ENCODE peak calls at places on chromosomes 16 and 17, in nine cellular contexts. J, H, D, P, K, W, N, V and Z are unnamed samples.

GRCh38 chr17:38403491-38403890 is 24.8 kb upstream of the ARHGAP23 start:
- DNase-seq in W (peak), H (no peak), D (no peak), J (no peak), P (no peak), N (no peak), K (no peak), V (no peak), Z (no peak)

GRCh38 chr17:57705921-57706695 is 39.0 kb downstream of the CCDC182 start:
- DNase-seq in D (no peak), H (no peak), P (no peak), K (no peak), V (no peak), N (no peak), W (no peak), J (no peak), Z (no peak)

GRCh38 chr16:69340095-69340644 is 598 bp downstream of the NIP7 start:
- DNase-seq in K (no peak), J (no peak), N (no peak), P (peak), H (no peak), W (no peak), V (no peak), D (no peak), Z (no peak)

GRCh38 chr16:31875112-31875803 is 1.7 kb downstream of the ZNF267 start:
- DNase-seq in N (no peak), D (no peak), J (no peak), V (no peak), H (no peak), W (no peak), P (peak), K (no peak), Z (no peak)

GRCh38 chr16:24198807-24199533 is 57.2 kb upstream of the CACNG3 start:
- DNase-seq in P (no peak), D (no peak), J (no peak), K (no peak), N (no peak), H (no peak), V (no peak), W (no peak), Z (no peak)

GRCh38 chr16:31354394-31355291 is at the start of gene ITGAX:
- DNase-seq in P (peak), W (no peak), H (peak), D (peak), N (no peak), J (no peak), K (peak), V (peak), Z (no peak)

GRCh38 chr17:60369727-60370126 is 22.2 kb downstream of the USP32 start:
- DNase-seq in J (no peak), K (no peak), V (no peak), P (no peak), W (no peak), D (no peak), H (no peak), N (no peak), Z (no peak)

GRCh38 chr17:66143657-66144282 is 48.2 kb downstream of the CEP112 start:
- DNase-seq in V (no peak), J (no peak), W (no peak), P (no peak), K (no peak), N (no peak), D (no peak), H (peak), Z (no peak)

GRCh38 chr16:87955302-87956168 is 4.3 kb downstream of the BANP start:
- DNase-seq in P (peak), J (no peak), V (no peak), N (no peak), H (no peak), D (no peak), W (no peak), K (no peak), Z (no peak)

GRCh38 chr17:58415371-58416055 is 1.8 kb downstream of the RNF43 start:
- DNase-seq in V (no peak), W (no peak), J (no peak), N (peak), H (peak), D (no peak), K (no peak), P (no peak), Z (no peak)

GRCh38 chr16:89138843-89139520 is 32.6 kb upstream of the CDH15 start:
- DNase-seq in P (no peak), K (no peak), J (no peak), N (no peak), V (no peak), D (no peak), W (no peak), H (no peak), Z (no peak)

GRCh38 chr16:88086571-88087516 is 135.6 kb downstream of the BANP start:
- DNase-seq in V (no peak), D (no peak), K (no peak), J (no peak), W (no peak), H (no peak), P (no peak), N (no peak), Z (no peak)

GRCh38 chr16:3223913-3224515 is 10.9 kb downstream of the ZNF200 start:
- DNase-seq in P (no peak), V (no peak), J (no peak), H (no peak), W (no peak), D (no peak), N (no peak), K (no peak), Z (no peak)

GRCh38 chr16:24734382-24734781 is 4.9 kb downstream of the TNRC6A start:
- DNase-seq in N (no peak), V (no peak), W (no peak), D (no peak), P (no peak), H (no peak), K (no peak), J (peak), Z (no peak)

GRCh38 chr16:88195021-88195581 is 187.7 kb upstream of the ZNF469 start:
- DNase-seq in P (no peak), H (no peak), V (no peak), J (no peak), N (no peak), D (no peak), K (no peak), W (no peak), Z (no peak)

GRCh38 chr16:13957197-13958078 is 37.5 kb downstream of the ERCC4 start:
- DNase-seq in W (no peak), P (peak), N (no peak), H (peak), V (no peak), D (no peak), J (peak), K (no peak), Z (peak)

GRCh38 chr17:332558-333322 is 19.9 kb downstream of the RPH3AL start:
- DNase-seq in V (no peak), D (no peak), J (no peak), W (no peak), P (no peak), N (no peak), H (no peak), K (no peak), Z (peak)

GRCh38 chr16:77288222-77288621 is 89.0 kb downstream of the SYCE1L start:
- DNase-seq in H (no peak), K (no peak), J (peak), P (peak), N (no peak), D (no peak), W (no peak), V (no peak), Z (peak)

GRCh38 chr17:51607512-51607911 is 347.2 kb downstream of the UTP18 start:
- DNase-seq in V (no peak), H (no peak), J (no peak), P (no peak), D (no peak), W (no peak), N (no peak), K (no peak), Z (no peak)